ENCODE peak calls at places on chromosome 6, in six cellular contexts. H is neuronal stem cell, S is IMR-90, P is mesendoderm, T is H1, N is mesenchymal stem cell. L is an unnamed sample.

GRCh38 chr6:154002894-154003293 is 36.1 kb upstream of the OPRM1 start:
- DNase-seq in P (no peak), T (no peak), S (no peak), N (no peak), H (no peak), L (no peak)

GRCh38 chr6:45625191-45625664 is 247.5 kb upstream of the SUPT3H start:
- DNase-seq in P (no peak), T (peak), S (peak), H (no peak), N (peak), L (no peak)

GRCh38 chr6:70657706-70658105 is 10.0 kb upstream of the SMAP1 start:
- DNase-seq in P (no peak), N (no peak), S (no peak), T (no peak), H (no peak), L (no peak)

GRCh38 chr6:158567152-158567551 is 7.3 kb downstream of the TMEM181 start:
- DNase-seq in S (no peak), T (no peak), N (no peak), P (no peak), H (no peak), L (no peak)

GRCh38 chr6:37783831-37784584 is 35.5 kb upstream of the ZFAND3 start:
- DNase-seq in H (no peak), T (peak), N (peak), S (no peak), P (peak), L (no peak)

GRCh38 chr6:17863971-17864754 is 123.3 kb downstream of the KIF13A start:
- DNase-seq in S (peak), N (peak), H (no peak), T (no peak), P (peak), L (no peak)

GRCh38 chr6:168541307-168541706 is 100.3 kb downstream of the SMOC2 start:
- DNase-seq in P (no peak), N (no peak), H (no peak), S (no peak), T (no peak), L (no peak)

GRCh38 chr6:100664274-100665040 is 199.7 kb upstream of the SIM1 start:
- DNase-seq in P (peak), H (peak), S (peak), N (peak), T (no peak), L (no peak)

GRCh38 chr6:84731901-84732300 is 32.5 kb downstream of the TBX18 start:
- DNase-seq in H (no peak), P (no peak), N (peak), S (no peak), T (no peak), L (no peak)

GRCh38 chr6:123965894-123966293 is 162.2 kb downstream of the NKAIN2 start:
- DNase-seq in T (no peak), N (peak), P (peak), S (peak), H (peak), L (peak)

GRCh38 chr6:76439811-76440210 is 367.3 kb upstream of the IMPG1 start:
- DNase-seq in T (no peak), P (peak), N (no peak), H (no peak), S (no peak), L (no peak)

GRCh38 chr6:80638222-80639055 is 532.0 kb downstream of the BCKDHB start:
- DNase-seq in N (peak), S (peak), P (peak), H (no peak), T (no peak), L (peak)

GRCh38 chr6:113672691-113673149 is 184.4 kb upstream of the MARCKS start:
- DNase-seq in S (peak), H (peak), N (peak), P (peak), T (no peak), L (no peak)

GRCh38 chr6:28896505-28897392 is 27.0 kb downstream of the TRIM27 start:
- DNase-seq in T (peak), S (peak), H (peak), P (peak), N (peak), L (peak)

GRCh38 chr6:88760091-88760490 is 203.3 kb downstream of the RNGTT start:
- DNase-seq in P (no peak), H (no peak), T (no peak), S (no peak), N (no peak), L (no peak)

GRCh38 chr6:84065718-84066290 is 32.2 kb downstream of the MRAP2 start:
- DNase-seq in P (no peak), T (no peak), N (no peak), H (no peak), S (peak), L (no peak)

GRCh38 chr6:156438519-156438918 is 338.7 kb upstream of the ARID1B start:
- DNase-seq in N (no peak), T (no peak), H (no peak), S (no peak), P (no peak), L (no peak)

GRCh38 chr6:2132416-2132815 is 113.0 kb downstream of the GMDS start:
- DNase-seq in T (no peak), P (no peak), H (no peak), S (peak), N (no peak), L (no peak)

GRCh38 chr6:15066433-15067337 is 179.2 kb upstream of the JARID2 start:
- DNase-seq in T (no peak), S (peak), P (no peak), N (peak), H (no peak), L (no peak)

GRCh38 chr6:1388081-1388926 is 1.1 kb upstream of the FOXF2 start:
- DNase-seq in H (peak), P (no peak), N (no peak), T (peak), S (peak), L (peak)

GRCh38 chr6:10643214-10643641 is 51.2 kb downstream of the C6orf52 start:
- DNase-seq in T (no peak), P (no peak), H (no peak), S (no peak), N (no peak), L (no peak)

GRCh38 chr6:20211037-20211940 is 980 bp downstream of the MBOAT1 start:
- DNase-seq in S (peak), H (no peak), P (peak), N (no peak), T (no peak), L (peak)

GRCh38 chr6:70673601-70674000 is 5.9 kb downstream of the SMAP1 start:
- DNase-seq in T (no peak), S (peak), N (peak), P (peak), H (no peak), L (no peak)

GRCh38 chr6:17457956-17458355 is 64.6 kb downstream of the CAP2 start:
- DNase-seq in H (no peak), T (no peak), S (no peak), N (no peak), P (no peak), L (no peak)

GRCh38 chr6:83067448-83068413 is at the start of gene DOP1A:
- DNase-seq in S (peak), T (peak), N (peak), H (peak), P (peak), L (peak)

GRCh38 chr6:154071711-154072110 is 32.7 kb downstream of the OPRM1 start:
- DNase-seq in T (no peak), N (peak), S (no peak), H (no peak), P (no peak), L (no peak)

GRCh38 chr6:149212892-149213786 is 104.4 kb upstream of the TAB2 start:
- DNase-seq in P (no peak), S (no peak), N (no peak), T (no peak), H (no peak), L (no peak)
- H2AK5ac ChIP-seq in P (no peak), S (peak), N (no peak), T (no peak), H (no peak), L (no peak)

GRCh38 chr6:163720460-163721235 is 306.1 kb downstream of the QKI start:
- DNase-seq in P (no peak), N (peak), S (no peak), H (no peak), T (no peak), L (no peak)
- H2BK15ac ChIP-seq in P (no peak), N (no peak), S (no peak), H (no peak), T (no peak), L (no peak)

DNA sequence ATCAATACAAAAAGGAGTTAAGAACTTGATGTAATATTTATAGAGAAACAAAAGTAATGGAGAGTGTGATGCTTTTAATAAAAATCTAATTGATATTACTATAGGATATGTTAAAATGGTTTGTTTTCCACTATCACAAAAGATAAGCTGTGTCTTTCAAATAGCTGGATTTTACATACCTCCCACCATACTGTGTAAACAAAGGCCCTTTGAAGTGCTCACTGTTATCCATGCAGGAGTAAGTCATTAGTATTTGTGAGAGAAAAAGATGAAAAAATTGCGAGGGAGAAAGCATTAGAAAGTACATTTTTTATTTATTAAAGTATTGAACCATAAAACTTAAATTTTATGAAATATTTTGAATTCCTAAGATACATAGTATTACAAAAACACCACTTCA is 733.0 kb downstream of the GRIK2 start:
- DNase-seq in P (peak), N (no peak), T (no peak), S (no peak), H (no peak), L (no peak)
- H2BK120ac ChIP-seq in P (no peak), N (no peak), T (no peak), S (no peak), H (no peak), L (no peak)

GRCh38 chr6:116371384-116372209 is 850 bp downstream of the DSE start:
- DNase-seq in H (peak), T (peak), S (peak), P (peak), N (peak), L (peak)

GRCh38 chr6:116369540-116370327 is 1.0 kb upstream of the DSE start:
- DNase-seq in N (no peak), S (no peak), P (no peak), T (no peak), H (no peak), L (no peak)

GRCh38 chr6:116370328-116370716 is 425 bp upstream of the DSE start:
- DNase-seq in P (peak), S (no peak), H (no peak), T (no peak), N (no peak), L (no peak)

GRCh38 chr6:116373300-116373699 is 2.6 kb downstream of the DSE start:
- DNase-seq in S (peak), H (no peak), P (no peak), N (peak), T (no peak), L (no peak)

GRCh38 chr6:116370717-116371383 is at the start of gene DSE:
- DNase-seq in P (peak), S (peak), T (peak), N (peak), H (peak), L (peak)
- H2AK5ac ChIP-seq in P (no peak), S (peak), T (no peak), N (peak), H (peak), L (no peak)

GRCh38 chr6:99446076-99446475 is 21.0 kb upstream of the PNISR start:
- DNase-seq in T (no peak), P (no peak), H (no peak), S (no peak), N (no peak), L (no peak)
- H2BK15ac ChIP-seq in T (no peak), P (no peak), H (no peak), S (no peak), N (no peak), L (no peak)